ENCODE peak calls at places on chromosomes 6 and 20, in four cellular contexts. D, R, H and I are unnamed samples.

GRCh38 chr6:33962186-33962585 is 158.4 kb upstream of the MLN start:
- DNase-seq in D (no peak), R (no peak), H (peak; percentile 83), I (no peak)

GRCh38 chr20:43744966-43745733 is 18.3 kb upstream of the GTSF1L start:
- DNase-seq in D (no peak), R (no peak), H (no peak), I (no peak)

GRCh38 chr6:38262609-38263008 is 377.1 kb downstream of the BTBD9 start:
- DNase-seq in D (no peak), R (no peak), H (peak; percentile 66), I (no peak)

GRCh38 chr6:1700283-1700967 is 90.7 kb downstream of the FOXC1 start:
- DNase-seq in D (no peak), R (no peak), H (no peak), I (no peak)

GRCh38 chr6:7249391-7249790 is 63.6 kb downstream of the SSR1 start:
- DNase-seq in D (no peak), R (no peak), H (no peak), I (no peak)

GRCh38 chr6:32849126-32849525 is 4.4 kb downstream of the TAP1 start:
- DNase-seq in D (no peak), R (no peak), H (no peak), I (no peak)

GRCh38 chr6:10369896-10370295 is 45.0 kb downstream of the TFAP2A start:
- DNase-seq in D (no peak), R (no peak), H (peak; percentile 97), I (peak; percentile 86)

GRCh38 chr6:147285087-147285855 is 81.1 kb downstream of the STXBP5 start:
- DNase-seq in D (no peak), R (no peak), H (peak; percentile 64), I (peak; percentile 24)

GRCh38 chr6:163536770-163537169 is 122.3 kb downstream of the QKI start:
- DNase-seq in D (no peak), R (no peak), H (no peak), I (no peak)

GRCh38 chr6:133033263-133033662 is 207.9 kb upstream of the EYA4 start:
- DNase-seq in D (no peak), R (no peak), H (no peak), I (no peak)

GRCh38 chr20:44728835-44729342 is 13.7 kb downstream of the CCN5 start:
- DNase-seq in D (peak; percentile 62), R (no peak), H (peak; percentile 90), I (peak; percentile 98)

GRCh38 chr6:33683051-33683571 is 28.4 kb downstream of the UQCC2 start:
- DNase-seq in D (no peak), R (peak; percentile 53), H (no peak), I (no peak)

GRCh38 chr6:11918021-11918738 is 93.9 kb upstream of the HIVEP1 start:
- DNase-seq in D (no peak), R (no peak), H (peak; percentile 39), I (no peak)

GRCh38 chr6:150661608-150662007 is 61.9 kb downstream of the PLEKHG1 start:
- DNase-seq in D (no peak), R (no peak), H (no peak), I (no peak)

GRCh38 chr6:132300323-132300949 is 100.8 kb downstream of the MOXD1 start:
- DNase-seq in D (peak; percentile 22), R (no peak), H (peak; percentile 46), I (peak; percentile 20)

GRCh38 chr6:72748759-72749158 is 126.9 kb downstream of the KCNQ5 start:
- DNase-seq in D (no peak), R (no peak), H (peak; percentile 93), I (no peak)

GRCh38 chr6:164230259-164230658 is 815.7 kb downstream of the QKI start:
- DNase-seq in D (no peak), R (no peak), H (no peak), I (no peak)

GRCh38 chr6:29552512-29553051 is 7.0 kb downstream of the UBD start:
- DNase-seq in D (peak; percentile 41), R (no peak), H (peak; percentile 74), I (no peak)

GRCh38 chr6:170446841-170447560 is 106.1 kb downstream of the PSMB1 start:
- DNase-seq in D (peak; percentile 3), R (no peak), H (no peak), I (no peak)

GRCh38 chr20:63176448-63177133 is 39.3 kb downstream of the YTHDF1 start:
- DNase-seq in D (no peak), R (no peak), H (no peak), I (no peak)

GRCh38 chr6:30599625-30600324 is 17.3 kb downstream of the PPP1R10 start:
- DNase-seq in D (no peak), R (no peak), H (no peak), I (no peak)

GRCh38 chr6:48113130-48113529 is 2.1 kb upstream of the PTCHD4 start:
- DNase-seq in D (no peak), R (no peak), H (no peak), I (no peak)

GRCh38 chr6:104601008-104601745 is 258.5 kb downstream of the HACE1 start:
- DNase-seq in D (no peak), R (no peak), H (no peak), I (no peak)

GRCh38 chr6:32796848-32797776 is 19.7 kb downstream of the HLA-DOB start:
- DNase-seq in D (peak; percentile 73), R (peak; percentile 86), H (peak; percentile 72), I (peak; percentile 46)

GRCh38 chr6:160667854-160668481 is 3.9 kb upstream of the LPA start:
- DNase-seq in D (no peak), R (no peak), H (peak; percentile 52), I (peak; percentile 25)

GRCh38 chr6:15500078-15500740 is 162.6 kb downstream of the DTNBP1 start:
- DNase-seq in D (no peak), R (no peak), H (no peak), I (no peak)

GRCh38 chr6:143060806-143061596 is at the start of gene AIG1:
- DNase-seq in D (peak; percentile 74), R (peak; percentile 69), H (peak; percentile 42), I (no peak)

GRCh38 chr20:33685328-33686007 is 717 bp downstream of the E2F1 start:
- DNase-seq in D (no peak), R (no peak), H (peak; percentile 8), I (no peak)

GRCh38 chr20:43564993-43565757 is 6.3 kb downstream of the SGK2 start:
- DNase-seq in D (no peak), R (no peak), H (no peak), I (no peak)

GRCh38 chr6:41492261-41492891 is 53.8 kb upstream of the FOXP4 start:
- DNase-seq in D (no peak), R (no peak), H (no peak), I (no peak)

GRCh38 chr6:41917528-41917927 is 3.4 kb downstream of the MED20 start:
- DNase-seq in D (no peak), R (no peak), H (peak; percentile 94), I (peak; percentile 88)

GRCh38 chr6:45081634-45082033 is 246.5 kb upstream of the RUNX2 start:
- DNase-seq in D (no peak), R (no peak), H (no peak), I (no peak)

GRCh38 chr20:24730750-24731149 is 218.3 kb upstream of the CST7 start:
- DNase-seq in D (no peak), R (no peak), H (no peak), I (no peak)

GRCh38 chr20:63319164-63320040 is 26.4 kb downstream of the COL20A1 start:
- DNase-seq in D (no peak), R (no peak), H (no peak), I (no peak)

GRCh38 chr6:138957484-138957883 is 30.6 kb downstream of the REPS1 start:
- DNase-seq in D (no peak), R (no peak), H (no peak), I (no peak)

GRCh38 chr6:106728296-106728870 is 99.0 kb downstream of the QRSL1 start:
- DNase-seq in D (no peak), R (no peak), H (no peak), I (no peak)
- TF ChIP-seq CTCF in D (no peak), R (no peak), H (no peak), I (no peak)

GRCh38 chr20:17442588-17442987 is 88.6 kb downstream of the BFSP1 start:
- DNase-seq in D (no peak), R (no peak), H (no peak), I (no peak)
- TF ChIP-seq CTCF in D (no peak), R (no peak), H (no peak), I (peak; percentile 36)

GRCh38 chr6:129472239-129472638 is 237.7 kb downstream of the ARHGAP18 start:
- DNase-seq in D (no peak), R (no peak), H (no peak), I (no peak)

DNA sequence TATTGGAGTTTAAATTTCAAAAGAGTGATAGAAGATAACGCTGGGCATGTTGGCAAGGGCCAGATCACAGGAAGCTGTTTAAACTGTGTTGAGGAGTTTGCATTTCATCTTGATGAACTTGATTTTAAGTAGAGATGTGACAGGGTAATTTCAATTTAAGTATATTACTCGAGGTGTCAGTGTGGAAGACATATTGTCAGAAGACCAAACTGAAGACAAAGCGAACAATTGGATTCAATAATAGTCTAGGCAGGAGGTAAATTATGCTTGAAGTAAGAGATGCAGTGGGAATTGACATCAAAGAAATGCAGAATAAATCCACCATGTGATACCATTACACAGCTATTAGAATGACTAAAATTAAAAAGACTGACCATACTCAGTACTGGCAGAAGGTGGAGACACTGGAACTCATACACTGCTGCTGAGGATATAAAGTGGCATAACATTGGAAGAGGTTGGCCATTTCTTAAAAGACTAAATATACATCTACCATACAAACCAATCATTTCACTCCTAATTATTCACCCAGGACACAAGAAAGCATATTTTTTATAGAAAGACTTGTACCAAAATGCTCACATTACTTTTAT is 240.8 kb downstream of the ARHGAP18 start:
- DNase-seq in D (no peak), R (no peak), H (peak; percentile 12), I (no peak)
- TF ChIP-seq CTCF in D (no peak), R (no peak), H (peak; percentile 8), I (no peak)

GRCh38 chr20:32451682-32452461 is 93.7 kb downstream of the ASXL1 start:
- DNase-seq in D (no peak), R (no peak), H (no peak), I (no peak)
- TF ChIP-seq CTCF in D (no peak), R (no peak), H (peak; percentile 6), I (no peak)